ENCODE peak calls at places on chromosomes 16 and 17, in seven cellular contexts. M is gastrocnemius medialis; B is right lobe of liver; Z is Peyer's patch; H is left ventricle myocardium inferior; J is mammary epithelial cell; S is naive thymus-derived CD4-positive, alpha-beta T cell. E is an unnamed sample. For H3K36me3, the result is how much of the 10 kb centered on the place peaks cover.

GRCh38 chr17:15883617-15884111 is 61.3 kb upstream of the ADORA2B start:
- DNase-seq in Z (no peak), S (no peak), B (no peak), H (no peak), J (peak), M (no peak), E (peak)

GRCh38 chr17:75832652-75833400 is 11.4 kb downstream of the UNC13D start:
- DNase-seq in H (no peak), J (no peak), Z (no peak), M (no peak), B (no peak), S (no peak), E (no peak)

GRCh38 chr17:8949061-8949622 is 16.4 kb downstream of the PIK3R5 start:
- DNase-seq in S (no peak), B (no peak), M (no peak), Z (no peak), J (no peak), H (no peak), E (no peak)

GRCh38 chr17:142102-142661 is 4.8 kb downstream of the SCGB1C2 start:
- DNase-seq in S (no peak), J (peak), H (no peak), M (peak), Z (peak), B (peak), E (no peak)

GRCh38 chr16:521381-522210 is 5.9 kb upstream of the CAPN15 start:
- DNase-seq in Z (peak), H (no peak), M (no peak), J (no peak), S (no peak), B (no peak), E (no peak)

GRCh38 chr16:6165330-6165984 is 1067.9 kb upstream of the EEF2KMT start:
- DNase-seq in B (no peak), Z (no peak), J (no peak), S (no peak), H (no peak), M (no peak), E (no peak)

GRCh38 chr16:82425661-82426060 is 201.1 kb upstream of the CDH13 start:
- DNase-seq in B (no peak), H (no peak), J (peak), M (no peak), Z (no peak), S (no peak), E (no peak)

GRCh38 chr17:59572301-59572924 is 7.0 kb downstream of the DHX40 start:
- DNase-seq in Z (no peak), B (no peak), H (no peak), S (no peak), M (no peak), J (no peak), E (no peak)

GRCh38 chr16:19555938-19556778 is 655 bp downstream of the VPS35L start:
- DNase-seq in B (no peak), S (no peak), J (peak), H (no peak), Z (no peak), M (no peak), E (no peak)

GRCh38 chr17:1597861-1598342 is 30.7 kb downstream of the SLC43A2 start:
- DNase-seq in J (peak), H (no peak), M (no peak), S (no peak), Z (no peak), B (no peak), E (no peak)

GRCh38 chr17:49748791-49749190 is 15.1 kb downstream of the FAM117A start:
- DNase-seq in Z (no peak), B (no peak), S (peak), J (no peak), M (no peak), H (no peak), E (peak)

GRCh38 chr16:68921654-68922053 is 78.3 kb downstream of the TANGO6 start:
- DNase-seq in H (no peak), S (no peak), J (peak), B (no peak), Z (no peak), M (no peak), E (peak)

GRCh38 chr16:84834403-84834772 is 14.6 kb downstream of the CRISPLD2 start:
- DNase-seq in J (no peak), B (no peak), H (no peak), S (no peak), M (no peak), Z (no peak), E (no peak)

GRCh38 chr16:54488729-54489128 is 202.1 kb upstream of the IRX3 start:
- DNase-seq in M (no peak), B (no peak), S (no peak), J (no peak), Z (no peak), H (no peak), E (no peak)

GRCh38 chr17:41520821-41521521 is 2.3 kb upstream of the KRT15 start:
- DNase-seq in H (no peak), M (no peak), Z (peak), B (no peak), S (no peak), J (peak), E (no peak)

GRCh38 chr17:700504-701094 is 14.0 kb downstream of the VPS53 start:
- DNase-seq in Z (no peak), S (peak), B (no peak), J (no peak), M (no peak), H (no peak), E (no peak)

GRCh38 chr17:41678411-41678906 is 10.2 kb upstream of the EIF1 start:
- DNase-seq in S (no peak), J (peak), Z (peak), B (no peak), M (no peak), H (no peak), E (no peak)

GRCh38 chr17:63445571-63446217 is 412 bp downstream of the CYB561 start:
- DNase-seq in M (no peak), Z (no peak), H (no peak), J (peak), S (peak), B (peak), E (no peak)

GRCh38 chr16:23424292-23424958 is 28.6 kb downstream of the COG7 start:
- DNase-seq in Z (peak), J (peak), B (no peak), M (no peak), S (no peak), H (no peak), E (peak)

GRCh38 chr16:635573-636205 is 416 bp downstream of the METTL26 start:
- DNase-seq in B (no peak), Z (no peak), S (no peak), H (no peak), J (no peak), M (no peak), E (no peak)

GRCh38 chr16:16096161-16096857 is 127.0 kb downstream of the ABCC6 start:
- DNase-seq in S (no peak), J (no peak), M (no peak), Z (no peak), B (no peak), H (peak), E (no peak)

GRCh38 chr16:56814537-56815432 is 50.2 kb upstream of the SLC12A3 start:
- DNase-seq in Z (no peak), S (no peak), J (no peak), B (no peak), H (no peak), M (no peak), E (no peak)

GRCh38 chr17:29640413-29640812 is 17.7 kb upstream of the CORO6 start:
- DNase-seq in S (no peak), Z (no peak), M (peak), J (no peak), H (no peak), B (no peak), E (no peak)

GRCh38 chr17:8872036-8872704 is 4.7 kb upstream of the PIK3R6 start:
- DNase-seq in S (no peak), H (no peak), Z (no peak), J (no peak), M (no peak), B (no peak), E (no peak)

GRCh38 chr17:15194859-15195277 is 70.3 kb downstream of the PMP22 start:
- DNase-seq in Z (no peak), B (no peak), S (no peak), H (no peak), J (no peak), M (no peak), E (no peak)

GRCh38 chr17:57889892-57890856 is 40.3 kb upstream of the MRPS23 start:
- DNase-seq in H (peak), M (peak), B (no peak), S (no peak), Z (no peak), J (peak), E (no peak)

GRCh38 chr16:35463358-35463757 is 2003.9 kb downstream of the TP53TG3F start:
- DNase-seq in B (no peak), H (no peak), M (no peak), J (no peak), S (no peak), Z (no peak), E (no peak)

GRCh38 chr17:45784583-45785372 is 658 bp downstream of the CRHR1 start:
- DNase-seq in Z (peak), B (no peak), H (peak), S (no peak), M (no peak), J (peak), E (no peak)

GRCh38 chr16:10308305-10309193 is 77.3 kb upstream of the ATF7IP2 start:
- DNase-seq in S (no peak), H (no peak), Z (no peak), M (no peak), B (no peak), J (peak), E (no peak)

GRCh38 chr17:31488264-31488981 is 96.9 kb downstream of the RAB11FIP4 start:
- DNase-seq in Z (peak), J (peak), H (no peak), M (peak), S (no peak), B (peak), E (no peak)

GRCh38 chr17:33055746-33056145 is 64.1 kb downstream of the SPACA3 start:
- DNase-seq in J (no peak), B (no peak), H (no peak), Z (no peak), M (no peak), S (no peak), E (no peak)

GRCh38 chr16:87956169-87956770 is 5.0 kb downstream of the BANP start:
- DNase-seq in Z (no peak), S (peak), B (no peak), J (no peak), M (peak), H (peak), E (no peak)

GRCh38 chr17:43389022-43389947 is 9.5 kb upstream of the ARL4D start:
- DNase-seq in B (peak), M (peak), Z (peak), S (peak), H (peak), J (peak), E (no peak)

GRCh38 chr17:9071921-9072503 is 50.7 kb downstream of the NTN1 start:
- DNase-seq in B (no peak), Z (no peak), H (no peak), J (no peak), S (no peak), M (no peak), E (no peak)

GRCh38 chr17:44323359-44324091 is 1.1 kb downstream of the SLC25A39 start:
- DNase-seq in B (no peak), H (no peak), S (no peak), J (no peak), M (peak), Z (no peak), E (no peak)

GRCh38 chr16:11414815-11415775 is 69.8 kb downstream of the RMI2 start:
- DNase-seq in M (no peak), Z (no peak), J (no peak), B (no peak), H (no peak), S (no peak), E (no peak)

GRCh38 chr17:58088624-58089023 is 5.4 kb downstream of the DYNLL2 start:
- DNase-seq in S (no peak), H (no peak), M (no peak), Z (no peak), J (no peak), B (no peak), E (no peak)

DNA sequence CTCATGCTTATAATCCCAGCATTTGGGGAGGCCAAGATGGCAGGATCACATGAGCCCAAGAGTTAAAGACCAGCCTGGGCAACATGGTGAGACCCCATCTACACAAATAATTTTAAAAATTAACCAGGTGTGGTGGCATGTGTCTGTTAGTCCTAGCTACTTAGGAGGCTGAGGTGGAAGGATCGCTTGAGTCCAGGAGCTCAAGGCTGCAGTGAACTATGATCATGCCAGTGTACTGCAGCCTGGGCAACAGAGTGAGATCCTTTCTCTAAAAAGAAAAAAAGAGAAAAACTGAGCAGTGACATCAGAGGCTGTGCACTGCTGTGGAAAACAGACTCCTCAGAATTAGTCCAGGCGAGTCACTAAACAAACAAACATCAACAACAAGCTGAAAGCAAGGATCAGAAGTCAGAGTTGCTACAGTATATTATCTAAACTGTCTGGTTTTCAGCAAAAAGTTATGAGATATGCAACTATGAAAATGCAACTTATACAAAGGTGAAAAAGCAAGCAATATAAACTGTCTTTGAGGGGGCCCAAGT is 39.3 kb downstream of the CBFB start:
- DNase-seq in M (no peak), H (no peak), B (no peak), S (no peak), J (no peak), Z (no peak), E (no peak)
- H3K36me3 ChIP-seq in M (under half), H (under half), B (under half), S (under half), J (under half), Z (under half), E (under half)

DNA sequence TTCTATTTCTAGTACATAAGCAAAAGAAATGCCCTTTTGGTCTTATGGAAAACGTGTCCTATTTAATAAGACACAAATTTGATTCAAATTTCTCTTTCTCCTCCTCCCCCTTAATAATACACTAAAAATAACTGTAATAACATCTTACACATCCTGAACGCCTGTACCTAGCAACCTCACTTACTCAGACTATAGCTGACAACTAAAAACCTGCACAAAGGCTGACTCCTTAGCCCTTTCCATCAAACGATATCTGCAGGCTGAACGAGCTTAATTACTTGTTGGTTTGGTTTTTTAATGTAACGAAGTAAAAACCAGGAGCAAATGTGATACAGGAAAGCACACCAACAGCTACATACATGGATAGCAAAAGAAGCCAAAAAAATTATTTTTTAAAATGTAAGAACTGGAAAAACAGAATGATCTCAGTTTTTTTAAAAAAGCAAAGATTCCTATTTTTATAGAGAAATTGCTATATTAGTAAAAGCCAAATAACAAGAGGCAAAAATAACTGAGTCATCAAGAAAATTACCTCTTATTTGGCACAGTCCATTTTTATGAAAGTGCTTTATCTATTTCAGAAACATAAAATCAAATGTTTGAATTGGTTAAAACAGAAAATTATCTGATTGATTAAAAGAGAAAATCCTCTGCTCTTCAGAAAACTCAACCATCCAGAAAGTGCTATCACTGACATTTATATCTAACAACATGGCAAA is 23.5 kb downstream of the ADCY9 start:
- DNase-seq in B (no peak), S (no peak), Z (no peak), H (no peak), J (no peak), M (no peak), E (no peak)
- H3K36me3 ChIP-seq in B (under half), S (under half), Z (under half), H (under half), J (under half), M (under half), E (under half)

DNA sequence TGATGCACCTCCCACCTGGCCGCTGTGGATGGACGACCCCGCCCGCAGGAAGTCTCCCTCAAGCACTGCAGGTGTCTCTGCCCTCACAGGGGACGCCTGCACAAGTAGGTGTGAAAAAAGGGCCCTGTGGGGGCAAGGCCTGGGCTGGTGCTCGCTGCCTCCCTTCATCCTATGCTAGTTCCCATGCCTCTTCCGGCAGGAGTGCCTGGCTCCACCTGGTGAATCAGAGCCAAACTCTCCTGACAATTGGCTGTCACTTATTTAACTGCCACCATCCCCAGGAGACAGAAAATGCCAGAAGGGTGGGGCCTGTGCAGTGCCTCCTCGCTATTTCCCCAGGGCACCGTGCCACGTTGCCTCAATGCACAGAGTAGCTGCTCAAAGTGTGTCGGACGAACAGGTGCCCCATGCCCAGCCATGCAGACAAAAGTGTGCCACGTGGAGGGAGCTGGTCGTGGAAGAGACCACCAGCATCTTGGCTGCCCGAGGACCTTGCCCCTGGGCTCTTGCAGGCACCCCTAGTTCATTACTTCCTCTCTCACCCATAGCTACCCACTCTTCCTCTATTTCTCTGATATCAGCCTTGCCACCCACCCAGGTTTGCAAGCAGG is 170.7 kb downstream of the SEC14L1 start:
- DNase-seq in M (no peak), H (no peak), J (no peak), Z (no peak), B (peak), S (no peak), E (no peak)
- H3K36me3 ChIP-seq in M (under half), H (under half), J (under half), Z (under half), B (under half), S (under half), E (under half)

GRCh38 chr16:15038689-15039088 is 17.2 kb downstream of the NTAN1 start:
- DNase-seq in S (no peak), M (no peak), H (no peak), J (no peak), Z (no peak), B (no peak), E (no peak)

GRCh38 chr16:15037745-15038144 is 18.1 kb downstream of the NTAN1 start:
- DNase-seq in S (no peak), B (no peak), M (no peak), Z (no peak), H (no peak), J (no peak), E (no peak)

GRCh38 chr16:15035163-15035729 is 20.6 kb downstream of the NTAN1 start:
- DNase-seq in H (no peak), S (no peak), B (no peak), M (no peak), Z (no peak), J (no peak), E (no peak)

GRCh38 chr16:15034266-15035162 is 21.4 kb downstream of the NTAN1 start:
- DNase-seq in B (no peak), M (no peak), H (no peak), J (no peak), S (no peak), Z (peak), E (no peak)

DNA sequence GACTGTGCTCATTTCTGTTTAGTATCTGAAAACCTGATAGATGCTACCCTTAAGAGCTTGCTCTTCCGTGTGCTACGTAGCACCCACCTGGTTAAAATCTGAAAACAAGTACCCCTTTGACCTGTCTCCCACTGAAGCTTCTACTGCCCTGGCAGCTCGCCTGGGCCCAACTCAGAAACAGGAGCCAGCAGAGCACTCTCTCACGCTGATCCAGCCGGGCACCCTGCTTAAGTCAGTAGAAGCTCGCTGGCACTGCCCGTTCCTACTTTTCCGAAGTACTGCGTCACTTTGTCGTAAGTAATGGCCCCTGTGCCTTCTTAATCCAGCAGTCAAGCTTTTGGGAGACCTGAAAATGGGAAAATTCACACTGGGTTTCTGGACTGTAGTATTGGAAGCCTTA is 18.9 kb downstream of the NTAN1 start:
- DNase-seq in M (no peak), B (no peak), H (no peak), J (no peak), S (no peak), Z (no peak), E (no peak)
- H3K36me3 ChIP-seq in M (half or more), B (under half), H (half or more), J (under half), S (half or more), Z (under half), E (under half)

GRCh38 chr16:30070490-30070889 is 4.9 kb downstream of the ALDOA start:
- DNase-seq in S (no peak), Z (no peak), M (no peak), B (no peak), H (no peak), J (no peak), E (no peak)
- H3K36me3 ChIP-seq in S (half or more), Z (under half), M (half or more), B (under half), H (half or more), J (half or more), E (under half)

GRCh38 chr16:86597880-86598606 is 19.7 kb downstream of the FOXL1 start:
- DNase-seq in J (no peak), H (no peak), B (no peak), Z (no peak), S (no peak), M (no peak), E (no peak)

GRCh38 chr16:86597126-86597879 is 19.0 kb downstream of the FOXL1 start:
- DNase-seq in Z (no peak), M (no peak), B (no peak), J (no peak), S (no peak), H (no peak), E (no peak)

GRCh38 chr16:86595983-86596605 is 17.7 kb downstream of the FOXL1 start:
- DNase-seq in S (no peak), Z (no peak), H (no peak), J (no peak), B (no peak), M (no peak), E (no peak)

GRCh38 chr16:86593913-86594312 is 15.6 kb downstream of the FOXL1 start:
- DNase-seq in B (no peak), J (no peak), Z (no peak), S (no peak), H (no peak), M (no peak), E (no peak)

DNA sequence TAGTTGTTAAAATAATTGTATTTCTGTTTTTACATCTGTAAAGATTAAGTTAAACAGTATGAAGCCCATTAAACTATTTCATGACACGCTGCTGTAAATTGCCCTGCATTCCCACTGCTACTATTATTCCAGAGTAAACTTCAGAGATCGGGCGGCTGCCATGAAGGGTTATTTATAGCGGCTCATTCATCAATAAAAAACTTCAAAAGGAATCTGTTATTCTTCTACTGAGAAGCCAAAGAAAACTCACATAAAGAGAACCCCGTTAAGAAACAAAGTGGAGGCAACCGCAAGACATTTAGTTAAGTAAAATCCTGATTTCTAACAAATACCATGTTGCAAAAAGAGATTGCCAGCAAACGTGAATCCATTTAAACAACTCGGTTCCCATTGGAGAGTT is 16.4 kb downstream of the FOXL1 start:
- DNase-seq in S (no peak), J (no peak), B (no peak), M (no peak), Z (no peak), H (no peak), E (no peak)
- H3K36me3 ChIP-seq in S (under half), J (under half), B (under half), M (under half), Z (under half), H (under half), E (under half)

E was measured in kidney epithelial cell.